ENCODE peak calls at places on chromosomes 4 and X, in five cellular contexts. B is left ventricle myocardium inferior, W is fibroblast of the aortic adventitia, I is T-helper 1 cell, R is NCI-H1436. J is an unnamed sample.

GRCh38 chr4:72631296-72631695 is 62.3 kb upstream of the ADAMTS3 start:
- DNase-seq in R (no peak), W (peak; percentile 58), I (no peak), B (peak; percentile 19), J (peak; percentile 72)

GRCh38 chr4:15238720-15239119 is 189.1 kb upstream of the C1QTNF7 start:
- DNase-seq in W (peak; percentile 45), I (no peak), R (no peak), B (no peak), J (peak; percentile 58)

GRCh38 chrX:46559062-46559461 is 13.8 kb upstream of the ZNF674 start:
- DNase-seq in I (no peak), B (peak; percentile 24), W (peak; percentile 51), R (no peak), J (peak; percentile 50)

GRCh38 chr4:22969314-22969896 is 276.7 kb downstream of the GBA3 start:
- DNase-seq in W (peak; percentile 54), B (no peak), R (no peak), I (no peak), J (peak; percentile 48)

GRCh38 chr4:2408401-2408958 is 10.0 kb downstream of the ZFYVE28 start:
- DNase-seq in I (no peak), W (no peak), R (no peak), B (no peak), J (no peak)

GRCh38 chr4:153465583-153465921 is 608 bp upstream of the TMEM131L start:
- DNase-seq in B (peak; percentile 51), I (no peak), W (peak; percentile 58), R (no peak), J (peak; percentile 52)

GRCh38 chr4:18538121-18538520 is 516.6 kb upstream of the LCORL start:
- DNase-seq in B (no peak), R (no peak), I (no peak), W (no peak), J (no peak)

GRCh38 chr4:6332042-6332668 is 62.5 kb downstream of the WFS1 start:
- DNase-seq in W (peak; percentile 24), I (no peak), R (no peak), B (no peak), J (peak; percentile 11)

GRCh38 chr4:76374744-76375143 is 46.2 kb downstream of the CCDC158 start:
- DNase-seq in R (no peak), I (no peak), B (no peak), W (peak; percentile 19), J (no peak)

GRCh38 chr4:186023975-186024374 is 45.0 kb upstream of the TLR3 start:
- DNase-seq in R (no peak), B (no peak), I (no peak), W (no peak), J (no peak)

GRCh38 chrX:4043951-4044350 is 330.5 kb upstream of the PRKX start:
- DNase-seq in W (no peak), R (no peak), B (no peak), I (no peak), J (no peak)

GRCh38 chrX:22366866-22367265 is 94.2 kb downstream of the CBLL2 start:
- DNase-seq in B (no peak), I (no peak), W (peak; percentile 22), R (no peak), J (no peak)

GRCh38 chr4:184147858-184148799 is 69.5 kb downstream of the ENPP6 start:
- DNase-seq in I (no peak), W (peak; percentile 56), R (no peak), B (no peak), J (peak; percentile 35)

GRCh38 chr4:45650545-45650944 is 473.3 kb downstream of the GABRG1 start:
- DNase-seq in I (no peak), B (no peak), W (no peak), R (no peak), J (no peak)

GRCh38 chr4:145619639-145619996 is 433 bp downstream of the MMAA start:
- DNase-seq in I (peak; percentile 40), W (peak; percentile 65), R (peak; percentile 57), B (no peak), J (peak; percentile 51)

GRCh38 chr4:106676173-106676921 is 307.8 kb upstream of the GIMD1 start:
- DNase-seq in I (no peak), B (no peak), W (no peak), R (no peak), J (peak; percentile 93)

GRCh38 chrX:103722505-103722904 is 11.8 kb downstream of the TMEM31 start:
- DNase-seq in I (no peak), R (no peak), B (peak; percentile 14), W (peak; percentile 54), J (peak; percentile 67)

GRCh38 chr4:187444061-187444460 is 551.5 kb upstream of the ZFP42 start:
- DNase-seq in W (no peak), I (no peak), B (no peak), R (no peak), J (no peak)

GRCh38 chr4:169033660-169034059 is 23.6 kb upstream of the CBR4 start:
- DNase-seq in R (peak; percentile 91), B (no peak), W (peak; percentile 24), I (no peak), J (no peak)

J was measured in AG10803.